ENCODE peak calls at places on chromosome 10, in eight cellular contexts. One of them, this sample, is unnamed.

GRCh38 chr10:47264797-47265281 is 35.2 kb upstream of the GDF10 start:
- DNase-seq in mesendoderm: peak; percentile 14
- DNase-seq in cardiac muscle cell: no peak
- DNase-seq in CD8-positive, alpha-beta T cell: peak; percentile 68
- DNase-seq in K562: no peak
- DNase-seq in OCI-LY7: no peak
- DNase-seq in endodermal cell: no peak
- DNase-seq in neural progenitor cell: no peak
- DNase-seq in this sample: peak; percentile 45

GRCh38 chr10:110652475-110653118 is 8.5 kb downstream of the RBM20 start:
- DNase-seq in mesendoderm: no peak
- DNase-seq in cardiac muscle cell: no peak
- DNase-seq in CD8-positive, alpha-beta T cell: no peak
- DNase-seq in K562: no peak
- DNase-seq in OCI-LY7: no peak
- DNase-seq in endodermal cell: no peak
- DNase-seq in neural progenitor cell: no peak
- DNase-seq in this sample: no peak

GRCh38 chr10:49751216-49751615 is 10.9 kb downstream of the OGDHL start:
- DNase-seq in mesendoderm: no peak
- DNase-seq in cardiac muscle cell: no peak
- DNase-seq in CD8-positive, alpha-beta T cell: no peak
- DNase-seq in K562: no peak
- DNase-seq in OCI-LY7: no peak
- DNase-seq in endodermal cell: no peak
- DNase-seq in neural progenitor cell: no peak
- DNase-seq in this sample: no peak

GRCh38 chr10:98486421-98486820 is 39.7 kb upstream of the HPS1 start:
- DNase-seq in mesendoderm: peak; percentile 13
- DNase-seq in cardiac muscle cell: peak; percentile 43
- DNase-seq in CD8-positive, alpha-beta T cell: no peak
- DNase-seq in K562: no peak
- DNase-seq in OCI-LY7: no peak
- DNase-seq in endodermal cell: no peak
- DNase-seq in neural progenitor cell: no peak
- DNase-seq in this sample: no peak

GRCh38 chr10:68032113-68032512 is 43.0 kb downstream of the HERC4 start:
- DNase-seq in mesendoderm: no peak
- DNase-seq in cardiac muscle cell: peak; percentile 26
- DNase-seq in CD8-positive, alpha-beta T cell: no peak
- DNase-seq in K562: peak; percentile 12
- DNase-seq in OCI-LY7: no peak
- DNase-seq in endodermal cell: no peak
- DNase-seq in neural progenitor cell: no peak
- DNase-seq in this sample: no peak

GRCh38 chr10:95818663-95819062 is 62.7 kb downstream of the ENTPD1 start:
- DNase-seq in mesendoderm: peak; percentile 48
- DNase-seq in cardiac muscle cell: peak; percentile 90
- DNase-seq in CD8-positive, alpha-beta T cell: no peak
- DNase-seq in K562: no peak
- DNase-seq in OCI-LY7: no peak
- DNase-seq in endodermal cell: no peak
- DNase-seq in neural progenitor cell: no peak
- DNase-seq in this sample: no peak

GRCh38 chr10:94200148-94200846 is 162.4 kb downstream of the NOC3L start:
- DNase-seq in mesendoderm: no peak
- DNase-seq in cardiac muscle cell: no peak
- DNase-seq in CD8-positive, alpha-beta T cell: no peak
- DNase-seq in K562: peak; percentile 6
- DNase-seq in OCI-LY7: no peak
- DNase-seq in endodermal cell: no peak
- DNase-seq in neural progenitor cell: no peak
- DNase-seq in this sample: no peak

GRCh38 chr10:33721509-33721908 is 387.0 kb upstream of the NRP1 start:
- DNase-seq in mesendoderm: no peak
- DNase-seq in cardiac muscle cell: no peak
- DNase-seq in CD8-positive, alpha-beta T cell: no peak
- DNase-seq in K562: no peak
- DNase-seq in OCI-LY7: no peak
- DNase-seq in endodermal cell: no peak
- DNase-seq in neural progenitor cell: no peak
- DNase-seq in this sample: no peak

GRCh38 chr10:97771055-97771811 is 566 bp downstream of the SFRP5 start:
- DNase-seq in mesendoderm: peak; percentile 72
- DNase-seq in cardiac muscle cell: peak; percentile 40
- DNase-seq in CD8-positive, alpha-beta T cell: no peak
- DNase-seq in K562: no peak
- DNase-seq in OCI-LY7: no peak
- DNase-seq in endodermal cell: peak; percentile 86
- DNase-seq in neural progenitor cell: peak; percentile 82
- DNase-seq in this sample: no peak

GRCh38 chr10:77927343-77928256 is 1.0 kb upstream of the DLG5 start:
- DNase-seq in mesendoderm: peak; percentile 58
- DNase-seq in cardiac muscle cell: no peak
- DNase-seq in CD8-positive, alpha-beta T cell: no peak
- DNase-seq in K562: no peak
- DNase-seq in OCI-LY7: no peak
- DNase-seq in endodermal cell: peak; percentile 74
- DNase-seq in neural progenitor cell: peak; percentile 50
- DNase-seq in this sample: no peak

GRCh38 chr10:31263903-31264302 is 55.1 kb upstream of the ZEB1 start:
- DNase-seq in mesendoderm: no peak
- DNase-seq in cardiac muscle cell: no peak
- DNase-seq in CD8-positive, alpha-beta T cell: no peak
- DNase-seq in K562: no peak
- DNase-seq in OCI-LY7: no peak
- DNase-seq in endodermal cell: no peak
- DNase-seq in neural progenitor cell: no peak
- DNase-seq in this sample: no peak

GRCh38 chr10:13257621-13258150 is 23.5 kb upstream of the UCMA start:
- DNase-seq in mesendoderm: no peak
- DNase-seq in cardiac muscle cell: no peak
- DNase-seq in CD8-positive, alpha-beta T cell: no peak
- DNase-seq in K562: no peak
- DNase-seq in OCI-LY7: no peak
- DNase-seq in endodermal cell: no peak
- DNase-seq in neural progenitor cell: no peak
- DNase-seq in this sample: no peak

GRCh38 chr10:93451244-93451947 is 30.7 kb downstream of the MYOF start:
- DNase-seq in mesendoderm: no peak
- DNase-seq in cardiac muscle cell: no peak
- DNase-seq in CD8-positive, alpha-beta T cell: no peak
- DNase-seq in K562: no peak
- DNase-seq in OCI-LY7: no peak
- DNase-seq in endodermal cell: no peak
- DNase-seq in neural progenitor cell: no peak
- DNase-seq in this sample: no peak

GRCh38 chr10:33665512-33665911 is 331.0 kb upstream of the NRP1 start:
- DNase-seq in mesendoderm: no peak
- DNase-seq in cardiac muscle cell: no peak
- DNase-seq in CD8-positive, alpha-beta T cell: no peak
- DNase-seq in K562: no peak
- DNase-seq in OCI-LY7: no peak
- DNase-seq in endodermal cell: no peak
- DNase-seq in neural progenitor cell: no peak
- DNase-seq in this sample: no peak

GRCh38 chr10:77377034-77377433 is 260.6 kb downstream of the KCNMA1 start:
- DNase-seq in mesendoderm: peak; percentile 25
- DNase-seq in cardiac muscle cell: no peak
- DNase-seq in CD8-positive, alpha-beta T cell: no peak
- DNase-seq in K562: no peak
- DNase-seq in OCI-LY7: no peak
- DNase-seq in endodermal cell: no peak
- DNase-seq in neural progenitor cell: no peak
- DNase-seq in this sample: no peak

GRCh38 chr10:15229268-15229667 is 60.8 kb upstream of the NMT2 start:
- DNase-seq in mesendoderm: no peak
- DNase-seq in cardiac muscle cell: no peak
- DNase-seq in CD8-positive, alpha-beta T cell: no peak
- DNase-seq in K562: no peak
- DNase-seq in OCI-LY7: no peak
- DNase-seq in endodermal cell: no peak
- DNase-seq in neural progenitor cell: no peak
- DNase-seq in this sample: no peak

GRCh38 chr10:103124420-103125096 is 68.5 kb downstream of the NT5C2 start:
- DNase-seq in mesendoderm: no peak
- DNase-seq in cardiac muscle cell: no peak
- DNase-seq in CD8-positive, alpha-beta T cell: no peak
- DNase-seq in K562: no peak
- DNase-seq in OCI-LY7: no peak
- DNase-seq in endodermal cell: no peak
- DNase-seq in neural progenitor cell: no peak
- DNase-seq in this sample: no peak

GRCh38 chr10:118116555-118117311 is 70.0 kb upstream of the RAB11FIP2 start:
- DNase-seq in mesendoderm: no peak
- DNase-seq in cardiac muscle cell: no peak
- DNase-seq in CD8-positive, alpha-beta T cell: no peak
- DNase-seq in K562: no peak
- DNase-seq in OCI-LY7: no peak
- DNase-seq in endodermal cell: no peak
- DNase-seq in neural progenitor cell: no peak
- DNase-seq in this sample: no peak

GRCh38 chr10:3406556-3406955 is 234.0 kb upstream of the PITRM1 start:
- DNase-seq in mesendoderm: no peak
- DNase-seq in cardiac muscle cell: no peak
- DNase-seq in CD8-positive, alpha-beta T cell: no peak
- DNase-seq in K562: no peak
- DNase-seq in OCI-LY7: no peak
- DNase-seq in endodermal cell: no peak
- DNase-seq in neural progenitor cell: no peak
- DNase-seq in this sample: peak; percentile 34

GRCh38 chr10:63129888-63130287 is 3.2 kb upstream of the NRBF2 start:
- DNase-seq in mesendoderm: peak; percentile 82
- DNase-seq in cardiac muscle cell: no peak
- DNase-seq in CD8-positive, alpha-beta T cell: no peak
- DNase-seq in K562: no peak
- DNase-seq in OCI-LY7: no peak
- DNase-seq in endodermal cell: peak; percentile 57
- DNase-seq in neural progenitor cell: peak; percentile 47
- DNase-seq in this sample: no peak

DNA sequence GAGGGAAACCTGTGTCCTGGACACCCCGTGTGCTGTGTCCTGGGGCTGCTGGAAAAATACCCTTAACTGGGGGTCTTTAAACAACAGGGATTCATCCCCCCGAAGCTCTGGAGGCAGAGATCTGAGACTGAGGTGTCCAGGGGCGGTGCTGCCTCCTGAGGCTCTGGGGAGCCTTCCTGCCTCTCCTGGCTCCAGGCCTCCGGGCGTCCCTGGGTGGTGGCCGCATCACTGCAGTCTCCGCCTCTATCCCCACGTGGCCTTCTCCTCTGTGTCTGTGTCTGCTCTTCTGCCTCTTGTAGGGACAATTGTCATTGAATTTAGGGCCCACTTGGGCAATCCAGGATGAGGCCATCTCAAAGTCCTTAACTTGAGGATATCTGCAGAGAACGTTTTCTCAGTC is 216.6 kb downstream of the WDR37 start:
- DNase-seq in mesendoderm: no peak
- DNase-seq in cardiac muscle cell: no peak
- DNase-seq in CD8-positive, alpha-beta T cell: no peak
- DNase-seq in K562: no peak
- DNase-seq in OCI-LY7: no peak
- DNase-seq in endodermal cell: peak; percentile 47
- DNase-seq in neural progenitor cell: no peak
- DNase-seq in this sample: no peak
- H3K36me3 ChIP-seq in mesendoderm: no peaks in the 10 kb centered on the region
- H3K36me3 ChIP-seq in cardiac muscle cell: no peaks in the 10 kb centered on the region
- H3K36me3 ChIP-seq in CD8-positive, alpha-beta T cell: no peaks in the 10 kb centered on the region
- H3K36me3 ChIP-seq in K562: no peaks in the 10 kb centered on the region
- H3K36me3 ChIP-seq in OCI-LY7: no peaks in the 10 kb centered on the region
- H3K36me3 ChIP-seq in endodermal cell: no peaks in the 10 kb centered on the region
- H3K36me3 ChIP-seq in neural progenitor cell: no peaks in the 10 kb centered on the region
- H3K36me3 ChIP-seq in this sample: no peaks in the 10 kb centered on the region

GRCh38 chr10:113849946-113850345 is 3.9 kb downstream of the DCLRE1A start:
- DNase-seq in mesendoderm: no peak
- DNase-seq in cardiac muscle cell: no peak
- DNase-seq in CD8-positive, alpha-beta T cell: no peak
- DNase-seq in K562: no peak
- DNase-seq in OCI-LY7: no peak
- DNase-seq in endodermal cell: no peak
- DNase-seq in neural progenitor cell: no peak
- DNase-seq in this sample: no peak
- H3K36me3 ChIP-seq in mesendoderm: no peaks in the 10 kb centered on the region
- H3K36me3 ChIP-seq in cardiac muscle cell: peaks cover 11% of the 10 kb centered on the region
- H3K36me3 ChIP-seq in CD8-positive, alpha-beta T cell: no peaks in the 10 kb centered on the region
- H3K36me3 ChIP-seq in K562: peaks cover 36% of the 10 kb centered on the region
- H3K36me3 ChIP-seq in OCI-LY7: peaks cover 32% of the 10 kb centered on the region
- H3K36me3 ChIP-seq in endodermal cell: peaks cover 11% of the 10 kb centered on the region
- H3K36me3 ChIP-seq in neural progenitor cell: peaks cover 7% of the 10 kb centered on the region
- H3K36me3 ChIP-seq in this sample: peaks cover 5% of the 10 kb centered on the region

DNA sequence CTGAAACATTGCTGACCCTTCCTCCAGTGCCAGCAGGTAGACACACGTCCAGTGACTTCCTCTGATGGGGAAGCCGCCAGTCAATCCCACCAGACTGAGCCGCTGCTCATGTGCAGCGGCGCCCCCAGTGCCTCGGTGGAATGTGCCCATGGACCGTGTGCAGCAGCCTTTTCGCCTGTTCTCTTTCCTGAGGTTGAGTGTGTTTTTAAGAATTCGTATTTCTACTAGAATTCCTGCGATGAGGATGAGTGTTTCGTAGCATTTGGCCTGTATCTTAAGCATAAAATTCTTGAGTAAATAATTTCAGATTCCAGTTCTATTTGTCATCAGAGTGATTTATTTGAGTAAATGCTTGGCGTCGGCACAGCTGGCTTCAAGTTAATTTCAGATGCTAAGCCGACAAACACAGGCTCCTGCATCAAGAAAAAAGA is 35.4 kb downstream of the BNIP3 start:
- DNase-seq in mesendoderm: no peak
- DNase-seq in cardiac muscle cell: peak; percentile 87
- DNase-seq in CD8-positive, alpha-beta T cell: no peak
- DNase-seq in K562: no peak
- DNase-seq in OCI-LY7: no peak
- DNase-seq in endodermal cell: peak; percentile 17
- DNase-seq in neural progenitor cell: no peak
- DNase-seq in this sample: peak; percentile 47
- H3K36me3 ChIP-seq in mesendoderm: peaks cover 17% of the 10 kb centered on the region
- H3K36me3 ChIP-seq in cardiac muscle cell: peaks cover 47% of the 10 kb centered on the region
- H3K36me3 ChIP-seq in CD8-positive, alpha-beta T cell: peaks cover 40% of the 10 kb centered on the region
- H3K36me3 ChIP-seq in K562: peaks cover 93% of the 10 kb centered on the region
- H3K36me3 ChIP-seq in OCI-LY7: peaks cover 83% of the 10 kb centered on the region
- H3K36me3 ChIP-seq in endodermal cell: peaks cover 86% of the 10 kb centered on the region
- H3K36me3 ChIP-seq in neural progenitor cell: no peaks in the 10 kb centered on the region
- H3K36me3 ChIP-seq in this sample: peaks cover 70% of the 10 kb centered on the region

GRCh38 chr10:132755166-132755711 is 30.7 kb downstream of the NKX6-2 start:
- DNase-seq in mesendoderm: no peak
- DNase-seq in cardiac muscle cell: no peak
- DNase-seq in CD8-positive, alpha-beta T cell: no peak
- DNase-seq in K562: no peak
- DNase-seq in OCI-LY7: no peak
- DNase-seq in endodermal cell: no peak
- DNase-seq in neural progenitor cell: no peak
- DNase-seq in this sample: no peak
- H3K36me3 ChIP-seq in mesendoderm: no peaks in the 10 kb centered on the region
- H3K36me3 ChIP-seq in cardiac muscle cell: peaks cover 4% of the 10 kb centered on the region
- H3K36me3 ChIP-seq in CD8-positive, alpha-beta T cell: peaks cover 5% of the 10 kb centered on the region
- H3K36me3 ChIP-seq in K562: no peaks in the 10 kb centered on the region
- H3K36me3 ChIP-seq in OCI-LY7: no peaks in the 10 kb centered on the region
- H3K36me3 ChIP-seq in endodermal cell: no peaks in the 10 kb centered on the region
- H3K36me3 ChIP-seq in neural progenitor cell: no peaks in the 10 kb centered on the region
- H3K36me3 ChIP-seq in this sample: peaks cover 11% of the 10 kb centered on the region